ENCODE peak calls at places on chromosomes 11 and 22, in eight cellular contexts. D is right atrium auricular region; N is effector memory CD4-positive, alpha-beta T cell; X is CD8-positive, alpha-beta memory T cell; W is mammary epithelial cell; H is colonic mucosa; F is pancreas; R is iPS DF 6.9. Q is an unnamed sample.

GRCh38 chr11:114273890-114274635 is 22.1 kb upstream of the NNMT start:
- DNase-seq in F (no peak), X (no peak), D (no peak), W (no peak), N (no peak), H (no peak), R (no peak), Q (no peak)

GRCh38 chr11:64036081-64037026 is 623 bp downstream of the FLRT1 start:
- DNase-seq in F (no peak), W (peak; percentile 16), N (no peak), X (no peak), R (no peak), D (no peak), H (no peak), Q (peak; percentile 11)

GRCh38 chr22:39662677-39663034 is 92.1 kb downstream of the CACNA1I start:
- DNase-seq in N (no peak), X (no peak), F (no peak), H (no peak), W (no peak), D (no peak), R (no peak), Q (no peak)

GRCh38 chr22:49721211-49721763 is 106.4 kb downstream of the BRD1 start:
- DNase-seq in N (no peak), D (peak; percentile 44), W (no peak), H (no peak), R (no peak), F (no peak), X (no peak), Q (no peak)

GRCh38 chr11:36672815-36673450 is 74.9 kb upstream of the RAG2 start:
- DNase-seq in W (peak; percentile 39), D (no peak), X (no peak), N (no peak), R (peak; percentile 11), H (peak; percentile 27), F (no peak), Q (peak; percentile 63)

GRCh38 chr11:71476926-71477636 is 24.1 kb downstream of the NADSYN1 start:
- DNase-seq in N (no peak), H (no peak), W (no peak), D (no peak), X (peak; percentile 33), R (no peak), F (no peak), Q (no peak)

GRCh38 chr11:96219981-96220623 is 122.9 kb downstream of the MAML2 start:
- DNase-seq in H (no peak), F (no peak), X (no peak), R (no peak), N (no peak), D (no peak), W (no peak), Q (no peak)

GRCh38 chr11:84855846-84856245 is 771.3 kb downstream of the DLG2 start:
- DNase-seq in H (no peak), F (no peak), X (no peak), W (peak; percentile 7), N (no peak), R (no peak), D (no peak), Q (peak; percentile 34)

DNA sequence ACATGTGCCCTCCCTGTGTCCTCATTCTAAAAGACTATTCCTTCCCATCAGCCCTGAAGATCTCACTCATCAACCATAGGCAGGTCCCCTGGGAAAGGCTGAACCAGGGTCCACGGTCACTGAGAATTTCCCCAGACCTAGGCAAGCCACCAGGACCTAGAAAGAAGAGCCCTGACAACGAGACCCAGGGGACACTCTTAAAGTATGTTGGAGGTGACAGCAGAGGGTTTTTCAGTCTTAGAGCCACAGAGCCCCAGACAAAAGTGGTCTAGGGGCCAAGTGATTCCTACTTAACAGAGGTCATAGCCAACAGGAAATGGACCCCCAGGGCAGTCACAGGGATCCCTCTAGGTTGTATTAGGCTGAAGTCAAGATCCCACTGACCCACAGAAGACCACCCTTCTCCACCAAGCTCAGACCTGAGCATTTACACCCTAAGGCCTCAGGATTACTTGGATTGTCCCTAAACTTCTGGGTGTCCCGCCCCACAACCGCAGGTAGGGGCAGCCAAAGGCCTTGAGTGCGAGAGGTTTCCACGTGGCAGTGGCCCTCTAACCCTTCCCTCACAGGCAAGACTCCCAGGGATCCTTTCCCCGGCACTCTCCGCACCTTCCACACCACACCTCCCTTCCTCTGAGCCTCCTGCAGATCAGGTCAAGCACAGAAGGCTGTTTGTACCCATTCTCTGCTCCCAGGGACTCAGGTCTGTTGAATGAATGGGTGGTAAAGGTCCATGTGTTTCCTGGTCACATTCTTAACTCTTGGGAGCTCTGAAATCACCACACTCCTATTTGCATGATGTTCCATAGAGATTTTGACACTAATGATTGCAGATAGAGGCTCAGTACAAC is 12.3 kb downstream of the POU2AF1 start:
- DNase-seq in N (no peak), D (no peak), W (no peak), R (no peak), X (no peak), F (no peak), H (no peak), Q (no peak)
- H3K27ac ChIP-seq in N (no peak overlapping the region), D (no peak overlapping the region), W (peak overlapping the region; percentile 11), R (no peak overlapping the region), X (no peak overlapping the region), F (peak overlapping the region; percentile 47), H (no peak overlapping the region), Q (no peak overlapping the region)

GRCh38 chr22:24329453-24329852 is 58.8 kb downstream of the SPECC1L start:
- DNase-seq in D (no peak), F (no peak), X (no peak), N (no peak), W (peak; percentile 14), R (no peak), H (no peak), Q (no peak)

GRCh38 chr22:24331468-24332440 is 61.1 kb downstream of the SPECC1L start:
- DNase-seq in R (no peak), W (no peak), N (no peak), H (no peak), X (no peak), F (no peak), D (no peak), Q (no peak)

GRCh38 chr22:24335529-24335928 is 64.9 kb downstream of the SPECC1L start:
- DNase-seq in H (no peak), R (no peak), N (no peak), X (no peak), D (no peak), F (no peak), W (no peak), Q (no peak)

GRCh38 chr22:24330636-24331035 is 60.0 kb downstream of the SPECC1L start:
- DNase-seq in F (no peak), R (no peak), H (no peak), D (no peak), X (no peak), N (no peak), W (no peak), Q (peak; percentile 6)

DNA sequence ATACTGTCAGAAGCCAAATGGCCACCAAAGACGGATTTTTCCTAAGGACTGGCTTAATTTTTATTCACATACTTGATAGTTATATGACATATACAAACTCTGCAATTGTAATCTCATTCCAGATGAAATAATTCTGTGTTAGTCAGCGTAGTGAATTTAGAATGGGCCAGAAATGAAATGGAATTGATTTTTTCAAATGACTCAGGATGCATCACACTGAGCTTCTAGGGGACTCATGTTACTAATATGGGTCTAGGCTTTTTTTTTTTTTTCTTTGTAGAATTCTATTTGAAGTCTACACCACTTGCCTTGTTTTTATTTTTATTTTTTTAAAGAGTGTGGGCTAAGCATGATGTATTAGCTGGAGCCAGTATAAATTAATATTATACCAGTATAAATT is 62.7 kb downstream of the SPECC1L start:
- DNase-seq in N (no peak), F (no peak), H (no peak), W (peak; percentile 54), X (no peak), R (no peak), D (no peak), Q (peak; percentile 44)
- H3K27ac ChIP-seq in N (no peak overlapping the region), F (no peak overlapping the region), H (no peak overlapping the region), W (no peak overlapping the region), X (no peak overlapping the region), R (no peak overlapping the region), D (no peak overlapping the region), Q (no peak overlapping the region)

GRCh38 chr22:42829311-42829710 is 27.8 kb downstream of the ARFGAP3 start:
- DNase-seq in F (no peak), W (no peak), H (no peak), R (no peak), N (no peak), X (no peak), D (no peak), Q (no peak)

GRCh38 chr22:42833104-42833503 is 24.0 kb downstream of the ARFGAP3 start:
- DNase-seq in R (no peak), D (no peak), F (no peak), H (no peak), X (no peak), N (no peak), W (no peak), Q (no peak)

GRCh38 chr22:42831712-42832111 is 25.4 kb downstream of the ARFGAP3 start:
- DNase-seq in F (no peak), X (no peak), D (no peak), N (no peak), R (no peak), H (no peak), W (no peak), Q (no peak)

GRCh38 chr22:42834177-42834949 is 22.7 kb downstream of the ARFGAP3 start:
- DNase-seq in D (no peak), R (no peak), X (no peak), W (no peak), H (no peak), N (no peak), F (no peak), Q (no peak)

DNA sequence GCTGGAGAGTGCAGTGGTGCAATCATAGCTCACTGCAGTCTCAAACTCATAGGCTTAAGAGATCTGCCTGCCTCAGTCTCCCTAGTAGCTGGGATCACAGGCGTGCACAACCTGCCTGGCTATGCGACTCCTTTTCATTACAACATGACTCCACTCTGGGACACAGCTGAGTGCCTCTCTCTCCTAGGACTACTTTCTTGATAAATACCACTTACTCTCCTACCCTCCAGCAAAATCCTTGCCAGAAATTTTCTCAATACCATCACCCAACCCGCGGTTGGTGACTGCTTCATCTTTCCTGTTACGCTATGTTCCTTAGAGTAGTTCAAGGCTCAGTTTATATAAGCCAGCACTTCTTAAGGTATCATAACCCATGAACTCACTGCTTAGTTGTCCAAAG is 26.9 kb downstream of the ARFGAP3 start:
- DNase-seq in R (no peak), W (no peak), H (no peak), D (no peak), X (no peak), F (no peak), N (no peak), Q (no peak)
- H3K27ac ChIP-seq in R (no peak overlapping the region), W (no peak overlapping the region), H (no peak overlapping the region), D (no peak overlapping the region), X (no peak overlapping the region), F (no peak overlapping the region), N (no peak overlapping the region), Q (no peak overlapping the region)

GRCh38 chr11:22699388-22699787 is 33.0 kb downstream of the GAS2 start:
- DNase-seq in R (no peak), N (no peak), D (no peak), H (no peak), X (no peak), W (no peak), F (no peak), Q (no peak)

GRCh38 chr11:22702022-22702421 is 35.6 kb downstream of the GAS2 start:
- DNase-seq in N (no peak), D (no peak), R (no peak), X (no peak), F (no peak), W (no peak), H (no peak), Q (no peak)

GRCh38 chr11:22707119-22707899 is 40.9 kb downstream of the GAS2 start:
- DNase-seq in N (no peak), R (no peak), F (no peak), W (no peak), H (no peak), D (no peak), X (no peak), Q (no peak)

GRCh38 chr11:22703040-22703439 is 36.6 kb downstream of the GAS2 start:
- DNase-seq in F (peak; percentile 29), H (peak; percentile 36), N (no peak), R (peak; percentile 5), W (peak; percentile 71), D (no peak), X (no peak), Q (peak; percentile 63)

DNA sequence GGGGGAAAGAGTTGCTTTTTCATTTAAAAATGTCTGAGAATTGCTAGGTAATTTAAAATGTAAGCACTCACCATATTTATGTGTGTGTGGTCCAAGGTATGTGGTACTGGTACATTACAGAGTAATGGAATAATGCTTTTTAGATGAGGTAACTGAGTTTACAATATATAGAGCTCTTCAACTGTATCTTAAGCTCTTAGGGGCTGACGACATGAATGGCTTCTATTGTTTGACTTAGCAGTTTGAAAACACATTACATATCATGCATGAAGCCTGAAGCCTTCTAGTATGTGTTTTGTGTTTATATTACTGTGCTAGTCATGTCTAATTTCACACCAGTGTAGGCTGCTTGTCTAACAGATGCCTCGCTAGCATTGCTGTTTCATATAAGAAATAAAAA is 37.1 kb downstream of the GAS2 start:
- DNase-seq in R (no peak), X (no peak), D (no peak), N (no peak), W (peak; percentile 6), F (no peak), H (no peak), Q (no peak)
- H3K27ac ChIP-seq in R (no peak overlapping the region), X (no peak overlapping the region), D (no peak overlapping the region), N (no peak overlapping the region), W (no peak overlapping the region), F (no peak overlapping the region), H (no peak overlapping the region), Q (no peak overlapping the region)